ENCODE peak calls at places on chromosome 12, in five cellular contexts. R is SK-N-SH, H is K562, J is IMR-90, P is HepG2. K is an unnamed sample.

GRCh38 chr12:54460317-54460935 is 13.0 kb downstream of the GTSF1 start:
- DNase-seq in R (no peak), H (no peak), P (no peak), J (no peak), K (no peak)

GRCh38 chr12:49244161-49244560 is 20.7 kb upstream of the TUBA1C start:
- DNase-seq in R (no peak), J (peak), P (no peak), H (no peak), K (no peak)

GRCh38 chr12:108592033-108592909 is 5.6 kb downstream of the TMEM119 start:
- DNase-seq in H (no peak), P (no peak), R (no peak), J (no peak), K (no peak)

GRCh38 chr12:33439587-33440011 is at the start of gene SYT10:
- DNase-seq in R (peak), H (peak), J (no peak), P (no peak), K (no peak)

GRCh38 chr12:92467886-92468285 is 234.9 kb upstream of the PLEKHG7 start:
- DNase-seq in R (no peak), J (peak), P (no peak), H (no peak), K (no peak)

GRCh38 chr12:78885466-78885865 is 20.9 kb downstream of the SYT1 start:
- DNase-seq in J (no peak), R (no peak), H (no peak), P (no peak), K (no peak)

GRCh38 chr12:110262442-110263388 is 18.3 kb upstream of the ATP2A2 start:
- DNase-seq in P (peak), J (peak), R (no peak), H (no peak), K (no peak)

GRCh38 chr12:639988-640387 is 23.3 kb downstream of the NINJ2 start:
- DNase-seq in P (no peak), R (no peak), H (no peak), J (no peak), K (no peak)

GRCh38 chr12:113154351-113154973 is 4.9 kb downstream of the CFAP73 start:
- DNase-seq in R (peak), J (peak), H (no peak), P (no peak), K (no peak)

GRCh38 chr12:10207136-10207535 is 5.5 kb upstream of the GABARAPL1 start:
- DNase-seq in J (no peak), R (no peak), P (no peak), H (no peak), K (no peak)

GRCh38 chr12:57759360-57759980 is 4.6 kb downstream of the MARCHF9 start:
- DNase-seq in J (no peak), R (peak), H (no peak), P (peak), K (no peak)

GRCh38 chr12:1932264-1932777 is 13.9 kb upstream of the CACNA2D4 start:
- DNase-seq in P (no peak), J (no peak), H (no peak), R (peak), K (no peak)

GRCh38 chr12:49331360-49332222 is 5.4 kb downstream of the C1QL4 start:
- DNase-seq in J (peak), P (peak), R (peak), H (peak), K (no peak)

GRCh38 chr12:131950182-131950913 is 606 bp downstream of the EP400 start:
- DNase-seq in H (peak), J (no peak), P (no peak), R (peak), K (no peak)

GRCh38 chr12:54040148-54040494 is 7.3 kb downstream of the HOXC5 start:
- DNase-seq in P (no peak), H (peak), R (peak), J (no peak), K (no peak)

GRCh38 chr12:104686196-104686595 is 229.4 kb downstream of the CHST11 start:
- DNase-seq in J (peak), P (no peak), R (no peak), H (no peak), K (no peak)

GRCh38 chr12:118680361-118680963 is 300.9 kb upstream of the SRRM4 start:
- DNase-seq in R (no peak), J (no peak), H (no peak), P (no peak), K (no peak)

GRCh38 chr12:53067074-53067992 is 11.9 kb downstream of the SPRYD3 start:
- DNase-seq in P (no peak), H (no peak), J (no peak), R (no peak), K (no peak)

DNA sequence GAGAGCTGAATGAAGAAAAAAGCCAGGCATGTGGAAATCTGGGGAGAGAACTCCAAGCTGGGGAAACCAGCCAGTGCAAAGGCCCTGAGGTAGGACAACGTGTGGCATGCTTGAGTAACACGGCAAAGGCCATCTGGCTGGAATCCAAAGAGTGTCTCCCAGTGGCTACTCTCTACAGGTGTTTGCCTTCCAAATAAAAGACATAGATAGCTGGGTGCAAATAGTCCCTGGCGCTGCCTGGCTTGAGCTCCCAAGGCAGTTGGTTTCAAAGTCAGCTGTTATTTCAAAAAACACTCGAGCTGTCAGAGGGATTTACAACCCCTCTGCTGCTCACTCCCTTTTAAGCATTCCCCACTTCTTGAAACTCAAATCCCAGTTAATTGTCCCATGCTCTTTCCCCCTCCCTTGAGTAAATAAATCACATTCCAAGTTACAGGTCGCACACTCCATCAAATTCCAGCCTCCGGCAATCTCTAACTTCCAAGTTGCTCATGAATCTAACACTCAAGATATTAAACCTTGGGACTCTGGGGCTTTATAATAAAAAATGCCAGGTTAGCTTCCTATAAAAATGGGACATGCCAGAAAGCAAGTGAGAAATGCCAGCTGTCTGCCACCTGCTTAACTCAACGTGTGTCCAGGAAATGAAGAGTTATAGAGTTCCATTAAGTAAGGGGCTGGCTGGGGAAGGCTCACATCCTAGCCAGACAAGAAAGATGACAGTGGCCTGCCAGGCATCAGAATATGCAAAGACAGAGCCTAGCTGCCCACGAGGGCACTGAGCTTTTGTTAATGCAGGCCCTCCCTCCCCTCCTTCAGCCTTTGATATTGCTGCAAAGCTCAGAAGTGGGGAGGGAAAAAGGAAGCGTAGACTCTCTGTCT is 133.6 kb upstream of the NOS1 start:
- DNase-seq in J (no peak), R (no peak), P (peak), H (no peak), K (no peak)
- TF ChIP-seq MXI1 in J (no peak), R (no peak), P (no peak), H (no peak), K (no peak)

GRCh38 chr12:50597200-50598195 is 92.7 kb downstream of the DIP2B start:
- DNase-seq in R (no peak), J (peak), H (no peak), P (no peak), K (peak)
- TF ChIP-seq MXI1 in R (no peak), J (peak), H (no peak), P (no peak), K (peak)

GRCh38 chr12:96766232-96766631 is 140.8 kb upstream of the NEDD1 start:
- DNase-seq in R (no peak), P (peak), J (peak), H (no peak), K (no peak)
- TF ChIP-seq MXI1 in R (no peak), P (no peak), J (no peak), H (no peak), K (no peak)

DNA sequence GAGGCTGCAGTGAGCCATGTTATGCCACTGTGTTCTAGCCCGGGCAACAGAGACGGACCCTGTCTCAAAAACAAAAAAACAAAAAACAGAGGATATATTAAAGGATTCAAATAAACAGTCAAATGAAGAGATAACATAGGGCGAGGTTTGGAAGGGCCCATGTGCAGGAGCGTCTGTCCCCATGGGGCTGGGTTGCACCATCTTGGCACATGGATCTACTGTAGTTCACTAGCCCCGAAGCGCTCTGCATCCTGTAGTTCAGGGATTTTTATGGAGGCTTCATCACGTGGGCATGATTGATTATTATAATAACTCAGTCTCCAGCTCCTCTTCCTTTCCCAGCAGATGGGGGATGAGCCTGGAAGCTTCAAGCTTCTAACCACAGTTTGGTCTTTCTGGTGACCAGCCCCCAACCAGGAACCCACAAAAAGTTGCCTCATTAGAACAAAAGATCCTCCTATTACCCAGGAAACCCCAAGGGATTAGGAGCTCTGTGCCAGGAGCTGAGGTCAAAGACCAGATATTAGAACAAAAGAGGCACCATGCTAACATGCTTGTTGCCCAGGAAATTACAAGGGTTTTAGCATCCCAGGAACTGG is 59.9 kb downstream of the HCAR2 start:
- DNase-seq in R (no peak), J (no peak), P (peak), H (no peak), K (no peak)
- TF ChIP-seq MXI1 in R (no peak), J (no peak), P (no peak), H (no peak), K (no peak)

K was measured in GM12878.